ENCODE peak calls at places on chromosomes 13 and 19, in four cellular contexts. U is fibroblast of the conjunctiva, I is NCI-H460, G is RCC 7860. H is an unnamed sample.

GRCh38 chr19:18141031-18141430 is 11.9 kb upstream of the PIK3R2 start:
- DNase-seq in G (no peak), I (no peak), U (no peak), H (no peak)

GRCh38 chr19:33804021-33804799 is 7.5 kb downstream of the KCTD15 start:
- DNase-seq in I (no peak), U (no peak), G (no peak), H (peak)

GRCh38 chr13:25927966-25928365 is 123.8 kb downstream of the SHISA2 start:
- DNase-seq in U (peak), I (no peak), G (no peak), H (no peak)

GRCh38 chr13:95335667-95336066 is 34.4 kb upstream of the ABCC4 start:
- DNase-seq in G (peak), I (no peak), U (no peak), H (no peak)

GRCh38 chr19:6524326-6524725 is 6.5 kb upstream of the TNFSF9 start:
- DNase-seq in I (no peak), U (no peak), G (no peak), H (no peak)

GRCh38 chr19:49643466-49643865 is 1.5 kb downstream of the SCAF1 start:
- DNase-seq in I (no peak), U (no peak), G (no peak), H (no peak)

GRCh38 chr13:42420304-42420703 is 148.4 kb downstream of the AKAP11 start:
- DNase-seq in U (no peak), I (no peak), G (no peak), H (no peak)

GRCh38 chr19:20233105-20233504 is 66.1 kb downstream of the ZNF486 start:
- DNase-seq in I (no peak), G (no peak), U (no peak), H (no peak)

H was measured in AG08396.